ENCODE peak calls at places on chromosomes 3 and 15, in eight cellular contexts. One of them, this sample, is unnamed.

GRCh38 chr15:64634576-64635485 is 140.6 kb downstream of the RBPMS2 start:
- DNase-seq in glutamatergic neuron: peak
- DNase-seq in astrocyte of the spinal cord: peak
- DNase-seq in epithelial cell of esophagus: peak
- DNase-seq in sigmoid colon: no peak
- DNase-seq in fibroblast of lung: peak
- DNase-seq in endothelial cell of umbilical vein: peak
- DNase-seq in lower lobe of right lung: no peak
- DNase-seq in this sample: no peak

GRCh38 chr15:74264081-74264501 is 28.0 kb downstream of the CCDC33 start:
- DNase-seq in endothelial cell of umbilical vein: no peak
- DNase-seq in fibroblast of lung: no peak
- DNase-seq in sigmoid colon: no peak
- DNase-seq in lower lobe of right lung: no peak
- DNase-seq in glutamatergic neuron: peak
- DNase-seq in astrocyte of the spinal cord: no peak
- DNase-seq in epithelial cell of esophagus: no peak
- DNase-seq in this sample: no peak

GRCh38 chr15:67907175-67907723 is 67.4 kb upstream of the RNU6-1 start:
- DNase-seq in epithelial cell of esophagus: no peak
- DNase-seq in fibroblast of lung: no peak
- DNase-seq in lower lobe of right lung: no peak
- DNase-seq in astrocyte of the spinal cord: no peak
- DNase-seq in endothelial cell of umbilical vein: no peak
- DNase-seq in sigmoid colon: no peak
- DNase-seq in glutamatergic neuron: no peak
- DNase-seq in this sample: no peak

GRCh38 chr3:45568848-45569247 is 25.7 kb upstream of the LIMD1 start:
- DNase-seq in epithelial cell of esophagus: no peak
- DNase-seq in lower lobe of right lung: no peak
- DNase-seq in glutamatergic neuron: no peak
- DNase-seq in astrocyte of the spinal cord: no peak
- DNase-seq in sigmoid colon: no peak
- DNase-seq in fibroblast of lung: no peak
- DNase-seq in endothelial cell of umbilical vein: no peak
- DNase-seq in this sample: no peak

GRCh38 chr3:127535901-127536817 is 54.4 kb downstream of the TPRA1 start:
- DNase-seq in endothelial cell of umbilical vein: no peak
- DNase-seq in epithelial cell of esophagus: no peak
- DNase-seq in fibroblast of lung: no peak
- DNase-seq in astrocyte of the spinal cord: no peak
- DNase-seq in sigmoid colon: no peak
- DNase-seq in lower lobe of right lung: no peak
- DNase-seq in glutamatergic neuron: no peak
- DNase-seq in this sample: no peak

GRCh38 chr15:90685688-90686434 is 31.3 kb upstream of the BLM start:
- DNase-seq in epithelial cell of esophagus: no peak
- DNase-seq in sigmoid colon: no peak
- DNase-seq in astrocyte of the spinal cord: no peak
- DNase-seq in lower lobe of right lung: no peak
- DNase-seq in endothelial cell of umbilical vein: no peak
- DNase-seq in glutamatergic neuron: no peak
- DNase-seq in fibroblast of lung: no peak
- DNase-seq in this sample: no peak

GRCh38 chr3:39234705-39235104 is 42.3 kb upstream of the XIRP1 start:
- DNase-seq in glutamatergic neuron: no peak
- DNase-seq in lower lobe of right lung: no peak
- DNase-seq in astrocyte of the spinal cord: no peak
- DNase-seq in endothelial cell of umbilical vein: no peak
- DNase-seq in fibroblast of lung: no peak
- DNase-seq in epithelial cell of esophagus: peak
- DNase-seq in sigmoid colon: no peak
- DNase-seq in this sample: no peak

GRCh38 chr15:87712211-87712610 is 544.3 kb downstream of the NTRK3 start:
- DNase-seq in astrocyte of the spinal cord: no peak
- DNase-seq in glutamatergic neuron: no peak
- DNase-seq in sigmoid colon: no peak
- DNase-seq in endothelial cell of umbilical vein: no peak
- DNase-seq in fibroblast of lung: no peak
- DNase-seq in epithelial cell of esophagus: no peak
- DNase-seq in lower lobe of right lung: no peak
- DNase-seq in this sample: no peak

GRCh38 chr3:100662113-100662823 is 47.0 kb upstream of the TFG start:
- DNase-seq in lower lobe of right lung: no peak
- DNase-seq in endothelial cell of umbilical vein: peak
- DNase-seq in glutamatergic neuron: no peak
- DNase-seq in astrocyte of the spinal cord: peak
- DNase-seq in sigmoid colon: no peak
- DNase-seq in epithelial cell of esophagus: no peak
- DNase-seq in fibroblast of lung: peak
- DNase-seq in this sample: no peak

GRCh38 chr3:183912895-183913579 is 28.4 kb upstream of the PARL start:
- DNase-seq in fibroblast of lung: no peak
- DNase-seq in endothelial cell of umbilical vein: no peak
- DNase-seq in lower lobe of right lung: no peak
- DNase-seq in astrocyte of the spinal cord: no peak
- DNase-seq in glutamatergic neuron: no peak
- DNase-seq in sigmoid colon: no peak
- DNase-seq in epithelial cell of esophagus: peak
- DNase-seq in this sample: no peak

GRCh38 chr3:30890907-30891306 is 3.6 kb downstream of the GADL1 start:
- DNase-seq in glutamatergic neuron: no peak
- DNase-seq in epithelial cell of esophagus: no peak
- DNase-seq in astrocyte of the spinal cord: no peak
- DNase-seq in sigmoid colon: no peak
- DNase-seq in lower lobe of right lung: no peak
- DNase-seq in fibroblast of lung: no peak
- DNase-seq in endothelial cell of umbilical vein: no peak
- DNase-seq in this sample: no peak

GRCh38 chr3:169780738-169781137 is 7.5 kb downstream of the MYNN start:
- DNase-seq in astrocyte of the spinal cord: no peak
- DNase-seq in glutamatergic neuron: no peak
- DNase-seq in fibroblast of lung: no peak
- DNase-seq in epithelial cell of esophagus: no peak
- DNase-seq in endothelial cell of umbilical vein: no peak
- DNase-seq in sigmoid colon: no peak
- DNase-seq in lower lobe of right lung: no peak
- DNase-seq in this sample: no peak

GRCh38 chr3:37320276-37320675 is 145.9 kb upstream of the LRRFIP2 start:
- DNase-seq in fibroblast of lung: no peak
- DNase-seq in endothelial cell of umbilical vein: no peak
- DNase-seq in astrocyte of the spinal cord: no peak
- DNase-seq in lower lobe of right lung: no peak
- DNase-seq in epithelial cell of esophagus: no peak
- DNase-seq in glutamatergic neuron: no peak
- DNase-seq in sigmoid colon: no peak
- DNase-seq in this sample: no peak
- TF ChIP-seq CTCF in fibroblast of lung: no peak
- TF ChIP-seq CTCF in endothelial cell of umbilical vein: no peak
- TF ChIP-seq CTCF in astrocyte of the spinal cord: no peak
- TF ChIP-seq CTCF in lower lobe of right lung: no peak
- TF ChIP-seq CTCF in epithelial cell of esophagus: no peak
- TF ChIP-seq CTCF in glutamatergic neuron: no peak
- TF ChIP-seq CTCF in sigmoid colon: no peak
- TF ChIP-seq CTCF in this sample: no peak

DNA sequence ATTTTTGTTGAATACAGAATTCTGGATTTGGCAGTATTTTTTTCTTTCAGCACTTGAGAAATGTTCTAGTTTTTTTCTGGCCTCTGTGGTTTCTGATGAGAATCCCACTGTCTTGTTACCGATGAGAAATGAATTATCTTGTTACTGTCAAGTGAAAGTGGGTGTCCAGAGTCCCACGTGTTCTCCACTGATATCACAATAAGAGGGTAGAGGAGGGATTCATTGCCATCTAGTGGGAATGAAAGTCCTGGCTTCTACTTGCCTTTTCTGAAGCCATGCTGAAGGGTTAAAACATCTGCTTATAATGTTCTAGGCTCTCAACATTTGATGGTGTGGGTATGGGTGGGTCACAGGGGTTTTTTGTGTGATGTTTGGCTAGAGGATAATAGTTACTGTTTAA is 66.1 kb downstream of the SEC22A start:
- DNase-seq in epithelial cell of esophagus: no peak
- DNase-seq in endothelial cell of umbilical vein: no peak
- DNase-seq in sigmoid colon: no peak
- DNase-seq in astrocyte of the spinal cord: no peak
- DNase-seq in fibroblast of lung: no peak
- DNase-seq in lower lobe of right lung: no peak
- DNase-seq in glutamatergic neuron: no peak
- DNase-seq in this sample: no peak
- TF ChIP-seq CTCF in epithelial cell of esophagus: no peak
- TF ChIP-seq CTCF in endothelial cell of umbilical vein: no peak
- TF ChIP-seq CTCF in sigmoid colon: no peak
- TF ChIP-seq CTCF in astrocyte of the spinal cord: no peak
- TF ChIP-seq CTCF in fibroblast of lung: peak
- TF ChIP-seq CTCF in lower lobe of right lung: no peak
- TF ChIP-seq CTCF in glutamatergic neuron: no peak
- TF ChIP-seq CTCF in this sample: no peak

GRCh38 chr15:56291741-56292140 is 48.1 kb upstream of the RFX7 start:
- DNase-seq in astrocyte of the spinal cord: no peak
- DNase-seq in lower lobe of right lung: no peak
- DNase-seq in sigmoid colon: no peak
- DNase-seq in fibroblast of lung: no peak
- DNase-seq in epithelial cell of esophagus: no peak
- DNase-seq in glutamatergic neuron: no peak
- DNase-seq in endothelial cell of umbilical vein: no peak
- DNase-seq in this sample: no peak

GRCh38 chr15:56281145-56281544 is 37.5 kb upstream of the RFX7 start:
- DNase-seq in epithelial cell of esophagus: no peak
- DNase-seq in glutamatergic neuron: no peak
- DNase-seq in endothelial cell of umbilical vein: no peak
- DNase-seq in astrocyte of the spinal cord: no peak
- DNase-seq in sigmoid colon: no peak
- DNase-seq in lower lobe of right lung: no peak
- DNase-seq in fibroblast of lung: no peak
- DNase-seq in this sample: no peak

DNA sequence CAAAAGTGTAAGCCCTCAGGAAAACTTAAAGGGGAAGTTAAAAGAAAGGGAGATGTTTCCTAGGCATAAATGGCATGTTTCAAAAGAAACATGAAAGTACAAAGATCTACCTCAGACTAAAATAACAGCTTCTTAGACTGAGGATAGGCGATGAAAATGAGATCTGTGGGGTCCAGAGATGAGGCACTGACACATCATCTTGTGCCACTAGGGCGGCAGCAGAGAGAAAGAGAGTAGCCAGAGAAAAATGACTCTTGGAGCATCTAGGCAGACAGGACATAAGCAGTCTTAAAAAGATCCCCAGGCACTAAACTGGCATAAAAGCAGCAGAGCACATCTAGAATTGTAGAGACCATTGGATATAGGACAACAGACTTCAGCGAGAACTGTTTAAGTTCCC is 42.5 kb upstream of the RFX7 start:
- DNase-seq in sigmoid colon: no peak
- DNase-seq in lower lobe of right lung: no peak
- DNase-seq in endothelial cell of umbilical vein: no peak
- DNase-seq in astrocyte of the spinal cord: no peak
- DNase-seq in fibroblast of lung: no peak
- DNase-seq in glutamatergic neuron: no peak
- DNase-seq in epithelial cell of esophagus: no peak
- DNase-seq in this sample: no peak
- TF ChIP-seq CTCF in sigmoid colon: no peak
- TF ChIP-seq CTCF in lower lobe of right lung: no peak
- TF ChIP-seq CTCF in endothelial cell of umbilical vein: no peak
- TF ChIP-seq CTCF in astrocyte of the spinal cord: no peak
- TF ChIP-seq CTCF in fibroblast of lung: peak
- TF ChIP-seq CTCF in glutamatergic neuron: no peak
- TF ChIP-seq CTCF in epithelial cell of esophagus: peak
- TF ChIP-seq CTCF in this sample: peak

DNA sequence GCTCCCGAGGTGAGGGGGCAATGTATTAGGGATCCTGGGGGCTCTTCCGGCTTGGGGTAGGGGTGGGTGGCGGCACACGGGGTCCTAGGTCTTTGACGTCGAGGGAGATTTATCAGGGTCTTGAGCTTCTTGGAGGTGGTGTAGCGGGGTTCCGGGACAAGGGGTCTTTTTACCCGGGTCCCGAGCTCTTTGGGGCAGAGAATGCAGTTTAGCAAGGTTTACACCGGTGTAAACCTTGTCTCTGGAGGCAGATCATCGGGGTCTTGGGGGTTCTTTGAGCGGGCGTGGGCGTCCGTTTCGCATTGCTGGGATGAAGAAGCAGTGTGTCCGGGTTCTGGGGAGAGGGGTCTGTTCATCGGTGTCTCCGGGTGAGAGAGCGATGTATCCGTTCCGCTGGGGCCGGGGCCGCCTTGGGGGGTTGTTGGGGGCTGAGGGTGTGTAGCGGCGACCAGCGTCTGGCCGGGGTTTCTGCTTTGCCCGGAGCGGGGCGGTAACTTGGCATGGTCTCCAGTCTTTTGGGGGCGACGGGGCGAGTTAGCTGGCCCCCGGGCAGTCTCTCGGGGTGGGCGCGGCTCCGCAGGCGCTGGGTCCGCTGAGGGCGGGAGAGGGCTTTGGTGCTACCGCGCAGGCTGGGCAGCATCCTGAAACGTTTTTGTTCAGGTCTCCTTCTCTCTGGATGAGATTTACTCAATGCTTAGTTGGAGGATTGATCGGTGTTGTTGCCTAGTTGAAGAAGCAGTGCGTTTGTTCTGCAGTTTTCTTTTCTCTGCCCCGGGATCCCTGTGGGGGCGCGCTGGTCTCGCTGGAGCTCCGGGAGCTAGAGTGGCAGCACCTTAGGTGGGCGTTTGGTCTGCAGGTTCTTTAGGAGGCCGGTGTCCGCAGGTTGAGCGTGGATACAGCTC is 792 bp downstream of the GLCE start:
- DNase-seq in sigmoid colon: peak
- DNase-seq in lower lobe of right lung: peak
- DNase-seq in endothelial cell of umbilical vein: no peak
- DNase-seq in epithelial cell of esophagus: peak
- DNase-seq in astrocyte of the spinal cord: peak
- DNase-seq in glutamatergic neuron: peak
- DNase-seq in fibroblast of lung: peak
- DNase-seq in this sample: no peak
- TF ChIP-seq CTCF in sigmoid colon: no peak
- TF ChIP-seq CTCF in lower lobe of right lung: peak
- TF ChIP-seq CTCF in endothelial cell of umbilical vein: peak
- TF ChIP-seq CTCF in epithelial cell of esophagus: no peak
- TF ChIP-seq CTCF in astrocyte of the spinal cord: peak
- TF ChIP-seq CTCF in glutamatergic neuron: no peak
- TF ChIP-seq CTCF in fibroblast of lung: peak
- TF ChIP-seq CTCF in this sample: no peak

This sample was measured in CD14-positive monocyte.